ENCODE peak calls at places on chromosomes 6 and 20, in ten cellular contexts. F is T-helper 17 cell, G is NCI-H2081 treated with DMSO at 0.1 percent for 48 hours, Q is GM12865, C is HS-27A, H is T follicular helper cell, M is posterior cingulate gyrus, I is pancreas, D is anterior cingulate cortex, U is Right ventricle myocardium superior. K is an unnamed sample.

GRCh38 chr6:106799008-106799952 is 169.9 kb downstream of the QRSL1 start:
- DNase-seq in D (no peak), C (peak; percentile 31), F (no peak), I (no peak), M (no peak), G (no peak), Q (peak; percentile 78), H (no peak), U (no peak), K (peak; percentile 79)

GRCh38 chr6:150177260-150178246 is 34.7 kb downstream of the PPP1R14C start:
- DNase-seq in F (no peak), H (no peak), D (no peak), M (no peak), U (peak; percentile 62), I (no peak), G (no peak), Q (no peak), C (no peak), K (no peak)

GRCh38 chr6:51323056-51323455 is 504.4 kb downstream of the TFAP2B start:
- DNase-seq in U (no peak), H (no peak), C (no peak), Q (no peak), M (no peak), G (no peak), D (no peak), F (no peak), I (no peak), K (no peak)

GRCh38 chr20:6053776-6054688 is at the start of gene LRRN4:
- DNase-seq in M (no peak), G (no peak), I (no peak), U (no peak), D (no peak), H (no peak), C (peak; percentile 12), F (no peak), Q (no peak), K (peak; percentile 83)

GRCh38 chr20:49320460-49320859 is 42.6 kb upstream of the ZNFX1 start:
- DNase-seq in H (no peak), M (no peak), C (no peak), I (no peak), D (no peak), G (no peak), F (no peak), U (no peak), Q (no peak), K (peak; percentile 67)

GRCh38 chr20:32116079-32116521 is 6.6 kb downstream of the TM9SF4 start:
- DNase-seq in H (no peak), Q (no peak), G (no peak), C (no peak), U (no peak), M (no peak), D (no peak), F (no peak), I (no peak), K (peak; percentile 70)

GRCh38 chr6:168223755-168224154 is 95.8 kb downstream of the DACT2 start:
- DNase-seq in Q (no peak), I (no peak), D (no peak), H (no peak), G (no peak), U (no peak), F (no peak), M (no peak), C (no peak), K (no peak)

GRCh38 chr20:62611012-62611411 is 31.3 kb upstream of the SLCO4A1 start:
- DNase-seq in D (no peak), I (no peak), F (no peak), H (no peak), U (no peak), C (no peak), G (no peak), M (peak; percentile 33), Q (no peak), K (no peak)

GRCh38 chr6:157981395-157982296 is at the start of gene SYNJ2:
- DNase-seq in U (peak; percentile 85), F (peak; percentile 77), I (peak; percentile 87), C (no peak), D (no peak), Q (peak; percentile 82), G (no peak), H (peak; percentile 78), M (peak; percentile 95), K (peak; percentile 70)

GRCh38 chr6:166393535-166393823 is 10.7 kb upstream of the MPC1 start:
- DNase-seq in H (no peak), G (no peak), I (no peak), F (no peak), M (no peak), U (no peak), C (no peak), Q (no peak), D (no peak), K (no peak)

GRCh38 chr6:150025201-150025917 is at the start of gene RAET1L:
- DNase-seq in U (peak; percentile 62), Q (no peak), F (no peak), H (no peak), C (no peak), M (no peak), I (peak; percentile 49), D (no peak), G (no peak), K (no peak)

GRCh38 chr6:57303931-57304681 is 13.3 kb upstream of the PRIM2 start:
- DNase-seq in Q (no peak), F (no peak), H (no peak), U (no peak), C (no peak), G (no peak), I (no peak), M (no peak), D (no peak), K (peak; percentile 33)

GRCh38 chr20:22394583-22394982 is 189.8 kb downstream of the FOXA2 start:
- DNase-seq in F (no peak), H (no peak), C (no peak), Q (no peak), U (no peak), I (no peak), G (no peak), D (no peak), M (no peak), K (no peak)

GRCh38 chr20:2751868-2752630 is 48.4 kb downstream of the CPXM1 start:
- DNase-seq in D (no peak), C (no peak), F (peak; percentile 54), G (no peak), U (no peak), H (peak; percentile 37), M (no peak), I (peak; percentile 61), Q (no peak), K (no peak)

GRCh38 chr20:2663887-2664719 is at the start of gene IDH3B:
- DNase-seq in Q (peak; percentile 93), I (peak; percentile 88), C (peak; percentile 68), M (peak; percentile 98), H (peak; percentile 88), F (peak; percentile 84), G (peak; percentile 61), U (peak; percentile 96), D (peak; percentile 89), K (peak; percentile 93)

GRCh38 chr6:105993341-105993740 is 92.8 kb upstream of the PRDM1 start:
- DNase-seq in G (no peak), M (no peak), H (no peak), F (no peak), C (no peak), U (no peak), I (no peak), Q (peak; percentile 16), D (no peak), K (no peak)

GRCh38 chr6:165536911-165537310 is 126.1 kb downstream of the PDE10A start:
- DNase-seq in F (no peak), Q (no peak), G (no peak), C (no peak), H (no peak), I (no peak), M (no peak), U (no peak), D (no peak), K (no peak)

GRCh38 chr6:143279385-143279784 is 171.1 kb downstream of the ADAT2 start:
- DNase-seq in H (no peak), Q (peak; percentile 29), U (no peak), D (no peak), C (no peak), F (no peak), I (peak; percentile 15), G (no peak), M (no peak), K (peak; percentile 11)

GRCh38 chr6:15327271-15327670 is 81.4 kb downstream of the JARID2 start:
- DNase-seq in M (no peak), D (no peak), G (no peak), H (no peak), C (no peak), U (no peak), F (peak; percentile 4), I (no peak), Q (peak; percentile 79), K (no peak)

GRCh38 chr6:134132494-134133141 is 80.2 kb upstream of the SLC2A12 start:
- DNase-seq in G (no peak), D (no peak), U (no peak), F (no peak), C (no peak), I (no peak), H (no peak), M (no peak), Q (no peak), K (no peak)

K was measured in SJCRH30.